ENCODE peak calls at places on chromosomes 3 and 15, in nine cellular contexts. F, N, V, Y, E, M, P, H and G are unnamed samples.

GRCh38 chr3:159458010-159458409 is 530.6 kb upstream of the IL12A start:
- DNase-seq in M (peak; percentile 83), H (peak; percentile 69), N (no peak), P (no peak), E (no peak), F (no peak), Y (no peak), V (no peak), G (no peak)

GRCh38 chr3:13044496-13045244 is 28.6 kb downstream of the IQSEC1 start:
- DNase-seq in N (no peak), H (no peak), F (no peak), P (no peak), M (no peak), V (no peak), Y (no peak), E (no peak), G (no peak)

GRCh38 chr3:58490860-58491501 is 915 bp upstream of the KCTD6 start:
- DNase-seq in V (no peak), P (peak; percentile 80), M (no peak), F (no peak), Y (peak; percentile 3), N (peak; percentile 70), H (no peak), E (peak; percentile 12), G (peak; percentile 59)

GRCh38 chr3:134327594-134327975 is 46.7 kb downstream of the AMOTL2 start:
- DNase-seq in V (no peak), E (no peak), M (peak; percentile 55), P (no peak), H (peak; percentile 49), N (no peak), F (no peak), Y (no peak), G (no peak)

GRCh38 chr3:159252772-159253384 is 451.0 kb downstream of the MFSD1 start:
- DNase-seq in F (no peak), V (peak; percentile 36), H (peak; percentile 49), Y (no peak), M (peak; percentile 72), E (no peak), N (no peak), P (no peak), G (no peak)

GRCh38 chr15:74127255-74127953 is 3.0 kb upstream of the ISLR2 start:
- DNase-seq in N (peak; percentile 93), Y (peak; percentile 74), P (peak; percentile 93), F (peak; percentile 83), E (peak; percentile 90), H (peak; percentile 81), M (peak; percentile 92), V (peak; percentile 94), G (peak; percentile 92)

GRCh38 chr3:119360736-119361462 is 66.7 kb downstream of the ARHGAP31 start:
- DNase-seq in Y (no peak), N (no peak), P (no peak), F (no peak), M (no peak), H (no peak), V (no peak), E (no peak), G (no peak)

GRCh38 chr3:98171066-98171465 is 4.6 kb downstream of the OR5H15 start:
- DNase-seq in M (no peak), P (no peak), E (no peak), H (no peak), Y (no peak), N (no peak), F (no peak), V (no peak), G (no peak)

GRCh38 chr15:86515625-86516024 is 436.0 kb downstream of the AGBL1 start:
- DNase-seq in F (no peak), P (no peak), N (no peak), E (no peak), M (no peak), V (no peak), Y (no peak), H (no peak), G (no peak)
- H3K27ac ChIP-seq in F (no peak overlapping the region), P (no peak overlapping the region), N (no peak overlapping the region), E (no peak overlapping the region), M (no peak overlapping the region), V (no peak overlapping the region), Y (no peak overlapping the region), H (no peak overlapping the region), G (no peak overlapping the region)

DNA sequence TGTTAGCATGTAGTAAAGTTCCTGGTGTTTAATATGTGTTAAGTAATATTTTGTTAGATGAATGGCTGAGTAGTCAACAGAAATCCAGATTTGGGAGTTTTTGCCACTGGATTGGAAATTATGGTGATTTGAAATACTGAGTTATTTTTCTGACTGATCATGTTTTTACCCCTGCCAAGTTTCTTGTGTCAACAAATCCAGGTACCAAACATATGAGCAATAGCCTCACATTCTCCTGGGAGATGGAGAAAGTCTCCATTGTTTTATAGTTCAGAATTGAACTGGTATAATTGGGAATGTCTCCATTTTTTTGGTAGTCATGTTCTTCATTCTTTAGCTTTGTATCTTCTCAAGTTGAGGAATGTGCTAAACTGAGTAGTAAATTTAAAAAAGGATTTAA is 767.2 kb upstream of the LMCD1 start:
- DNase-seq in M (no peak), E (no peak), Y (no peak), F (no peak), P (no peak), V (no peak), N (no peak), H (no peak), G (no peak)
- H3K27ac ChIP-seq in M (no peak overlapping the region), E (no peak overlapping the region), Y (no peak overlapping the region), F (no peak overlapping the region), P (no peak overlapping the region), V (no peak overlapping the region), N (no peak overlapping the region), H (no peak overlapping the region), G (no peak overlapping the region)

DNA sequence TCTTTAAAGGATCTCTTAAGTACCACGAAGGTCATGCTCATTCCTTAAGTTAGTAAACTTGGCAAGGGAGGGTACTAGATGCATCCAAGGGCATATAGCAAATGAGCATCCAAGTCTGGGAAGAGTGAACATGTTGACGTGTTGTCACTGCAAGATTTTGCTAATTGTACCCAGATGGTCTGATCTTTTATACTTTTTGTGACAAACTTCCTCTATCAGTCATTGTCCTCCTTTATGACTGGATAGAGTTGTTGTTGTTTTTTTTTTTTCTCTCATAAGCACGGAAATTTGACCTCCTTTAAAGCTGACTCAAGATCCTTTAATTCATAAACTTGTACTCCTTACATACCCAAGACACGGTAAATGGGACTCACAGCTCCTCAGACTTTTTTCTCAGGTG is 121.3 kb downstream of the CHST2 start:
- DNase-seq in P (no peak), V (no peak), N (no peak), E (no peak), Y (no peak), F (no peak), M (no peak), H (no peak), G (no peak)
- H3K27ac ChIP-seq in P (no peak overlapping the region), V (peak overlapping the region; percentile 12), N (peak overlapping the region; percentile 66), E (no peak overlapping the region), Y (no peak overlapping the region), F (no peak overlapping the region), M (no peak overlapping the region), H (no peak overlapping the region), G (no peak overlapping the region)

DNA sequence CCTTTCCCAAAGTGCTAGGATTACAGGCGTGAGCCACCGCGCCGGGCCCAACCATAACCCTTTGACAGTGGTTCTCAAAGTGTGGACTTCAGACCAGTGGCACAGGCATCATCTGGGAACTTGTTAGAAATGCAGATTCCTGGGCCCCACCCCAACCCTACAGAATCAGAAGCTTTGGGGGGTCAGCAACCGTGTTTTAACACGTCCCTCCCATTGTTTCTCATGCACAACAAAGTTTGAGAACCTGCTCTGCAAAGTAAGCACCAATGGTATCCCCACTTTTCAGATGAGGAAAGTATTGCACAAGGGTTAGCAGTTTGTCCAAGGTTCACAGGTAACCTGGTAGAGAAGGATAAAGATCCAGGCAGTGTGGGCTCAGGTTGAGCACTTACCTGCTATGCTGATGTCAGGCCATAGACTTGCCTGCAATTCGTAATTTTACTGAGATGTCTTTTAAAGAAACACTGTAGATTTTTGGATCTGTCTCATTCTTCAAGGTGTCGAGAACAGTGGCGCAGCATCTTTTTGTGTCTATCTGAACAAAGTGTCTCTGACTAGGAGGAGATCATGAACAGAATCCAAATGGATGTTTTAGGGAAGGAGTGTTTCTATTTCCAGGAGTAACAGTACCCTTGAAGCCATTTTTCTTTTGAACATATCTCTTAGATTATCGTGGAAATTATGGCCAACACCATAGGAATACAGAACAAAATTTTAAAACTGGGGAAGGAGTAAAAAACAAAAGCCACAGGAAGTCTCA is 2.5 kb downstream of the GXYLT2 start:
- DNase-seq in N (no peak), H (no peak), P (no peak), Y (no peak), E (no peak), M (no peak), F (no peak), V (no peak), G (no peak)
- H3K27ac ChIP-seq in N (peak overlapping the region; percentile 67), H (peak overlapping the region; percentile 70), P (peak overlapping the region; percentile 54), Y (no peak overlapping the region), E (peak overlapping the region; percentile 54), M (peak overlapping the region; percentile 52), F (no peak overlapping the region), V (peak overlapping the region; percentile 92), G (peak overlapping the region; percentile 70)

DNA sequence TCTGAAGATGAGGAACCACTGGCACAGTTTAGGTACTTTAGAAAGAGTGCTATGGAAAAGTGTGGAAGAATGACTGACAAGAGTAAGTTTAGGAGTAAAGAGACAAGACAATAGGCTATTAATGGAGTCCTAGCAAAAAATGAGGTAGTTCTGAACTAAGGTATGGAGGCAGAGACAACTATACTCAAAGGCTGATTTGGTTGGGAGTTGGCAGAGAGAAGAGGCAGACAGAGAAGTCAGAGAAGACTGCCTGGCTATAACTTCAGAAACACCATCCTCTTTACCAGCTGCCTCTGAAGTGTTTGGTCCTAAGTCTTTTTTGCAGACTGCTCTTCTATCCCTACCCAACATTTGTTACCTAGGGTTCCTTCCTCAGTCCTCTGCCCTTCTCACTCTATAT is 19.2 kb downstream of the DYNC1LI1 start:
- DNase-seq in E (no peak), M (no peak), H (no peak), F (no peak), V (no peak), P (no peak), N (no peak), Y (no peak), G (no peak)
- H3K27ac ChIP-seq in E (no peak overlapping the region), M (no peak overlapping the region), H (no peak overlapping the region), F (no peak overlapping the region), V (no peak overlapping the region), P (no peak overlapping the region), N (no peak overlapping the region), Y (no peak overlapping the region), G (no peak overlapping the region)

DNA sequence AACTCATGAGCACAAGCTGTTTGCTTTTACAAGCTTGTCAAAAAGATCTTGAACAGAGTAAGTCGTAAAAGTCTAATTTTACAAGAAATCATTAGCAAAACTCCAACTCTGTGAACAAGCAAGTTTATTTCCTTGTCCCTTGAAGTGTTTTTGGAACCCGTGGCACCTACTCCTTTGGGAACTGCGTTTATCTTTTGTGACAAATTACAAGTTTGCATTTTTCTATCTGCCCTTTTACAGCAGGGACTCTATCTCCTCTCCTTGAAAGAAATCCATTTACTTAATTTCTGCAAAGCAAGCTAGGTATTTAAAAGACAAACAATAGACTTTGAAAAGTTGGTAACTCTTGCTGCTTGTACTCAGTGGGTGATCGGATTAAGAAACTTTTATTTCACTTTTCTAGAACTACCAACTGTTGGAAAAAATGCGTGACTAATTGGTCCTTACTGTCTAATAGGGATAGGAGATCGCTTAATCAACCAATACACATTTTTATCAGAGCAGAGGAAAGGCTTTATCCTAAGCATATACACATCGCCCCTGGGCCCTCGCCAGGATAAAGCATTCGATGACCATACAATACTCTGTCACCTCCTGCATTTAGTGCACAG is 1.9 kb downstream of the PRTG start:
- DNase-seq in H (no peak), N (no peak), V (no peak), P (no peak), F (no peak), Y (no peak), E (no peak), M (no peak), G (no peak)
- H3K27ac ChIP-seq in H (no peak overlapping the region), N (no peak overlapping the region), V (no peak overlapping the region), P (no peak overlapping the region), F (no peak overlapping the region), Y (no peak overlapping the region), E (no peak overlapping the region), M (peak overlapping the region; percentile 95), G (no peak overlapping the region)